ENCODE peak calls at places on chromosomes 6 and 20, in ten cellular contexts. R is substantia nigra; B is astrocyte of the cerebellum; J is heart left ventricle; C is lower lobe of right lung; M is Karpas-422; T is stimulated activated naive CD8-positive, alpha-beta T cell treated with anti-CD3 and anti-CD28 coated beads, Interleukin-15, amount 100 ng/mL, for 72 hours; N is RPMI7951; U is mesothelial cell of epicardium; Q is NCI-H446 treated with DMSO at 0.1 percent for 48 hours. G is an unnamed sample.

GRCh38 chr20:43691928-43692524 is 25.1 kb downstream of the MYBL2 start:
- DNase-seq in R (peak; percentile 5), B (peak; percentile 6), J (no peak), C (no peak), M (peak; percentile 87), T (peak; percentile 60), N (peak; percentile 60), U (no peak), Q (no peak), G (peak; percentile 54)

GRCh38 chr6:43325876-43326275 is 17.2 kb upstream of the CRIP3 start:
- DNase-seq in R (no peak), B (no peak), J (no peak), C (no peak), M (no peak), T (no peak), N (no peak), U (no peak), Q (no peak), G (no peak)

GRCh38 chr6:152981989-152982767 is 663 bp downstream of the FBXO5 start:
- DNase-seq in R (no peak), B (no peak), J (peak; percentile 15), C (no peak), M (peak; percentile 65), T (peak; percentile 37), N (no peak), U (no peak), Q (no peak), G (peak; percentile 51)

GRCh38 chr6:21603516-21603952 is 10.0 kb downstream of the SOX4 start:
- DNase-seq in R (no peak), B (no peak), J (no peak), C (no peak), M (no peak), T (no peak), N (no peak), U (no peak), Q (no peak), G (no peak)

GRCh38 chr6:26311012-26311384 is 54.0 kb upstream of the BTN3A2 start:
- DNase-seq in R (peak; percentile 43), B (no peak), J (no peak), C (no peak), M (peak; percentile 64), T (peak; percentile 60), N (peak; percentile 50), U (no peak), Q (peak; percentile 36), G (peak; percentile 70)

GRCh38 chr6:159098636-159099106 is 53.9 kb upstream of the TAGAP start:
- DNase-seq in R (no peak), B (no peak), J (no peak), C (no peak), M (no peak), T (peak; percentile 71), N (no peak), U (no peak), Q (no peak), G (no peak)

GRCh38 chr6:4727671-4728435 is 48.4 kb upstream of the CDYL start:
- DNase-seq in R (no peak), B (no peak), J (no peak), C (no peak), M (no peak), T (peak; percentile 26), N (peak; percentile 55), U (no peak), Q (no peak), G (no peak)

GRCh38 chr6:81750660-81751387 is 1.7 kb downstream of the TENT5A start:
- DNase-seq in R (peak; percentile 1), B (no peak), J (no peak), C (no peak), M (no peak), T (no peak), N (peak; percentile 67), U (no peak), Q (no peak), G (no peak)